ENCODE peak calls at places on chromosome 22, in seven cellular contexts. K is GM23248, L is cardiac muscle cell, F is neuronal stem cell, W is kidney, Y is heart right ventricle, B is fibroblast of lung. P is an unnamed sample.

GRCh38 chr22:43945632-43946390 is 9.4 kb upstream of the SAMM50 start:
- DNase-seq in F (peak; percentile 36), L (peak; percentile 68), Y (peak; percentile 37), B (peak; percentile 58), W (no peak), K (peak; percentile 84), P (peak; percentile 74)

GRCh38 chr22:23012081-23012622 is 58.2 kb upstream of the GNAZ start:
- DNase-seq in W (no peak), F (no peak), L (no peak), Y (no peak), K (no peak), B (no peak), P (no peak)

GRCh38 chr22:19820880-19821522 is 33.7 kb downstream of the GNB1L start:
- DNase-seq in Y (no peak), L (no peak), B (no peak), W (no peak), K (no peak), F (no peak), P (peak; percentile 41)

GRCh38 chr22:43163241-43163795 is 12.0 kb downstream of the TSPO start:
- DNase-seq in W (peak; percentile 76), L (no peak), B (no peak), Y (no peak), F (no peak), K (no peak), P (no peak)

GRCh38 chr22:26471522-26471921 is 12.1 kb downstream of the HPS4 start:
- DNase-seq in B (peak; percentile 29), K (peak; percentile 82), W (no peak), F (no peak), Y (no peak), L (no peak), P (no peak)

GRCh38 chr22:50624347-50625130 is 3.4 kb downstream of the ARSA start:
- DNase-seq in F (no peak), W (no peak), K (no peak), Y (no peak), B (no peak), L (no peak), P (no peak)

GRCh38 chr22:20026204-20026908 is 5.4 kb downstream of the TANGO2 start:
- DNase-seq in Y (no peak), L (no peak), W (peak; percentile 12), F (no peak), B (no peak), K (no peak), P (no peak)

GRCh38 chr22:30444632-30445437 is 19.3 kb downstream of the MTFP1 start:
- DNase-seq in F (peak; percentile 80), B (peak; percentile 59), Y (no peak), K (peak; percentile 74), W (peak; percentile 64), L (peak; percentile 74), P (no peak)

GRCh38 chr22:25822344-25822743 is 80.4 kb downstream of the MYO18B start:
- DNase-seq in F (no peak), K (no peak), B (no peak), Y (no peak), W (no peak), L (no peak), P (no peak)

GRCh38 chr22:41899110-41899509 is 15.8 kb downstream of the SHISA8 start:
- DNase-seq in Y (peak; percentile 58), F (no peak), W (no peak), K (no peak), B (no peak), L (no peak), P (no peak)

GRCh38 chr22:44901301-44901700 is 108.5 kb downstream of the PHF21B start:
- DNase-seq in K (peak; percentile 4), B (peak; percentile 21), L (peak; percentile 11), F (no peak), W (no peak), Y (no peak), P (no peak)

GRCh38 chr22:19619144-19620009 is 94.9 kb upstream of the SEPTIN5 start:
- DNase-seq in F (no peak), W (no peak), K (no peak), B (no peak), Y (no peak), L (no peak), P (no peak)

GRCh38 chr22:32548039-32548438 is 73.4 kb downstream of the FBXO7 start:
- DNase-seq in L (no peak), Y (no peak), F (no peak), W (no peak), B (no peak), K (no peak), P (no peak)

GRCh38 chr22:26259510-26259909 is 90.2 kb downstream of the SEZ6L start:
- DNase-seq in K (peak; percentile 43), Y (peak; percentile 11), W (no peak), B (no peak), F (peak; percentile 59), L (peak; percentile 4), P (no peak)

GRCh38 chr22:31044262-31044861 is 36.8 kb upstream of the SMTN start:
- DNase-seq in K (peak; percentile 23), Y (peak; percentile 68), F (no peak), B (peak; percentile 47), W (peak; percentile 89), L (peak; percentile 77), P (no peak)

GRCh38 chr22:50170453-50171318 is at the start of gene PANX2:
- DNase-seq in L (peak; percentile 27), B (no peak), Y (no peak), K (peak; percentile 48), W (peak; percentile 76), F (no peak), P (no peak)

GRCh38 chr22:47437636-47438035 is 675.2 kb downstream of the TBC1D22A start:
- DNase-seq in K (no peak), W (no peak), L (no peak), Y (no peak), F (no peak), B (no peak), P (no peak)

DNA sequence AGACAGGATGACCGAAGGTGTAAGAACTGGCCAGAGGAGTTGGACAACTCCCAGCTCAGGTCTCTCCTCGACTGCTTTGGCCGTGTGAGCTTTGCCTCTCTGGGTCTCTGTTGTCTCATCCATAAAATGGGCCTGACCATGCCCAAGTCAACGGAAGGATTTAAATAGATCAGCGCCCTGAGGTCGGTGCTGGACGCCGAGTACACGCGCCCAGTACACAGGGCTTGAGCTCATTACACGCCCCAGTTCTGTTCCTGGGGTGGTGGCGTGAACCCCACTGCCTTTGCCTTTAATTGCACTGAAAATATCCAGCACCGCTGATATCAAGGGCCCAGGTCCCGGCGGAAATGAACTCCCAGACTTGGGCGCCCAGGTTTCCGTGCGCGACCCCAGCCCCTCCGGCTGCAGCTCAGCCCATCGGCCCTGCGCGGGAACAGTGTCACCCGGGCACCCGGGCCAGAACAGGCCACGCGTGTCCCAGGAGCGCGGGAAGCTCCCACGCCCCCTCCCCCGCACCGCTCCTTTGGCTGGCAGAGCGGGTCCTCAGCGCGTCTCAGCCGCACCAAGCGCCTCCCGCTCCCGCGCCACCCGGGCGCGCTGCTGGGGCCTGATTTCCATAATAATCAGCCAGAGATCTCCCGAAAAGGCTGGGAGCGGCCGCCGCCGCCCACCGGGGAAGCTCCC is 42.2 kb downstream of the CYTH4 start:
- DNase-seq in F (no peak), L (no peak), Y (no peak), B (no peak), W (no peak), K (peak; percentile 24), P (no peak)
- H3K4me3 ChIP-seq in F (no peak overlapping the region), L (peak overlapping the region; percentile 23), Y (no peak overlapping the region), B (no peak overlapping the region), W (no peak overlapping the region), K (peak overlapping the region; percentile 64), P (no peak overlapping the region)

GRCh38 chr22:21691773-21692172 is 26.0 kb downstream of the PPIL2 start:
- DNase-seq in B (no peak), Y (no peak), W (no peak), L (no peak), F (no peak), K (no peak), P (peak; percentile 35)

GRCh38 chr22:21687685-21688259 is 22.0 kb downstream of the PPIL2 start:
- DNase-seq in K (no peak), Y (no peak), F (no peak), L (no peak), B (no peak), W (no peak), P (no peak)

GRCh38 chr22:21688341-21688705 is 22.5 kb downstream of the PPIL2 start:
- DNase-seq in K (no peak), L (no peak), Y (no peak), W (no peak), F (no peak), B (no peak), P (no peak)

GRCh38 chr22:21688706-21689381 is 23.0 kb downstream of the PPIL2 start:
- DNase-seq in L (no peak), F (no peak), W (no peak), K (no peak), Y (no peak), B (no peak), P (no peak)

GRCh38 chr22:21690401-21690801 is 24.6 kb downstream of the PPIL2 start:
- DNase-seq in L (no peak), Y (no peak), W (no peak), F (no peak), K (no peak), B (no peak), P (no peak)
- H3K4me1 ChIP-seq in L (no peaks in the 10 kb centered on the region), Y (no peaks in the 10 kb centered on the region), W (no peaks in the 10 kb centered on the region), F (no peaks in the 10 kb centered on the region), K (no peaks in the 10 kb centered on the region), B (no peaks in the 10 kb centered on the region), P (no peaks in the 10 kb centered on the region)

DNA sequence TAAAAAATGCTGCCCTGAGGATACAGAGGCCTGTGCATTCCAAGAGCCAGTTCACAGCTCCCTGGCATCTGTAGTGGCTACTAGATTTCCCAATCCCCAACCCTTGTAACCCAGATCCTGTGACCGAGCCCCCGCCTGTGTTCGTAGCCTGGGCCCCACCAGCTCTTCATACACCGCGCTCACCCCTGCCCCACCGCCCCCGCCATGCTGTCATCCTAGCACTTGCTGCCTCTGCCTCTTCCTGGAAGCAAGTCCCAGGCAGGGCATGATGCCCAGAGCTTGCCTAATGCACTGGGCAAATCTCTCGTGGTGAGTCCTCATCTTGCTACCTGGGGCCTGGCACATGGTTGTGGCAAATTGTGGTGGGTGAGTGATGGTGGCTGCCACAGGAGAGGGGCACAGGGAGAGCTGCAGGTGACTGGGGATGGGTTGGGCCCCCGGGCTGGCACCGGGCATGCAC is 7.1 kb downstream of the MGAT3 start:
- DNase-seq in F (no peak), L (peak; percentile 44), B (peak; percentile 18), W (peak; percentile 69), K (peak; percentile 70), Y (peak; percentile 43), P (peak; percentile 92)
- H3K27ac ChIP-seq in F (no peak overlapping the region), L (no peak overlapping the region), B (no peak overlapping the region), W (no peak overlapping the region), K (no peak overlapping the region), Y (peak overlapping the region; percentile 81), P (peak overlapping the region; percentile 74)

DNA sequence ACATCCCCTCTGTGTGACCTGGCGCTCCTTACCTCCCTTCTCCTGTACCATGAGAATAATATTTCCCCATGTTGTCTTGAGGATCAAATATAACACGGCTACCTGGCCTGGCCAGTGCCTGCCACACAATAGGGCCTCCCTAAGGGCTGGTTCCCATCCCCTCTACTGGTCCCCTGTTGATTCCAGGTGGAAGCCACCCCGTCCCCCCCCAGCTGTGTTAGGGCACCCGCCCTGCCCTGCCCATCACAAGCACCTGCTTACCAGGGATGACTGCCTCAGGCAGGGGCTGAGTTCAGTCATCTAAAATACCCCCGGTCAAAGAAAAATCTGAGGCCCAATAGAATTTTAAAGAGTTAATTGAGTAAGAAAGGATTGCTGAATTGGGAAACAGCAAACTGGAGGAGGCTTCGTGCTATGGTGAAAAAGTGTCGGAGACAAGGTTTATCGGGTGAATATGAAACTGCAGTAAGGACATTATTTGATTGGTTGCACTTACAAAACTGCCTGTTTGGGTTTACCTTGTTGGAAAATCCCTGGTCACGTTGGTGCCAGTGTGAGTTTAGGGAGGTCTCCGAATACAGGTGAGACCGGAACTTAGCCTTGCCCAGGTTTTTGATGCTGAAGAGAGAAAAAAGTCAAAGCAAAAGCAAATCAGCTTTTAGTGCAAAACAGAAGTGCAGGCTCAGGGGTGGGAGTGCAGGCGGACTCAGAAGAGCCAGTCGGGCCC is 5.2 kb downstream of the APOL1 start:
- DNase-seq in L (no peak), Y (no peak), B (no peak), W (peak; percentile 67), K (no peak), F (no peak), P (no peak)
- H3K4me3 ChIP-seq in L (no peak overlapping the region), Y (no peak overlapping the region), B (no peak overlapping the region), W (no peak overlapping the region), K (no peak overlapping the region), F (no peak overlapping the region), P (no peak overlapping the region)